ENCODE peak calls at places on chromosomes 6 and 20, in four cellular contexts. One of them, this sample, is unnamed.

GRCh38 chr6:27532820-27533538 is 60.1 kb upstream of the ZNF184 start:
- DNase-seq in WTC11: no peak
- DNase-seq in HepG2: no peak
- DNase-seq in K562: no peak
- DNase-seq in this sample: no peak

GRCh38 chr20:56181593-56181992 is 66.9 kb upstream of the MC3R start:
- DNase-seq in WTC11: no peak
- DNase-seq in HepG2: no peak
- DNase-seq in K562: no peak
- DNase-seq in this sample: no peak

GRCh38 chr20:9389321-9389720 is 125.1 kb upstream of the LAMP5 start:
- DNase-seq in WTC11: no peak
- DNase-seq in HepG2: no peak
- DNase-seq in K562: no peak
- DNase-seq in this sample: no peak

GRCh38 chr20:58312836-58313235 is 3.3 kb downstream of the RAB22A start:
- DNase-seq in WTC11: no peak
- DNase-seq in HepG2: no peak
- DNase-seq in K562: no peak
- DNase-seq in this sample: no peak

GRCh38 chr6:109117346-109118035 is 22.2 kb downstream of the CEP57L1 start:
- DNase-seq in WTC11: no peak
- DNase-seq in HepG2: peak; percentile 10
- DNase-seq in K562: no peak
- DNase-seq in this sample: no peak

GRCh38 chr6:57324538-57324937 is 7.1 kb downstream of the PRIM2 start:
- DNase-seq in WTC11: no peak
- DNase-seq in HepG2: no peak
- DNase-seq in K562: peak; percentile 18
- DNase-seq in this sample: no peak

GRCh38 chr6:79604583-79605037 is 26.5 kb upstream of the SH3BGRL2 start:
- DNase-seq in WTC11: no peak
- DNase-seq in HepG2: peak; percentile 95
- DNase-seq in K562: peak; percentile 74
- DNase-seq in this sample: peak; percentile 2

GRCh38 chr6:154683756-154684523 is 49.3 kb upstream of the SCAF8 start:
- DNase-seq in WTC11: no peak
- DNase-seq in HepG2: no peak
- DNase-seq in K562: no peak
- DNase-seq in this sample: no peak

GRCh38 chr20:49320460-49320859 is 42.6 kb upstream of the ZNFX1 start:
- DNase-seq in WTC11: peak; percentile 57
- DNase-seq in HepG2: peak; percentile 47
- DNase-seq in K562: no peak
- DNase-seq in this sample: peak; percentile 78

GRCh38 chr6:142827356-142827755 is 117.6 kb downstream of the HIVEP2 start:
- DNase-seq in WTC11: no peak
- DNase-seq in HepG2: no peak
- DNase-seq in K562: no peak
- DNase-seq in this sample: no peak

GRCh38 chr20:23086056-23086551 is at the start of gene CD93:
- DNase-seq in WTC11: no peak
- DNase-seq in HepG2: no peak
- DNase-seq in K562: peak; percentile 17
- DNase-seq in this sample: no peak

GRCh38 chr20:34260208-34260942 is 19.2 kb downstream of the ASIP start:
- DNase-seq in WTC11: no peak
- DNase-seq in HepG2: no peak
- DNase-seq in K562: no peak
- DNase-seq in this sample: no peak

DNA sequence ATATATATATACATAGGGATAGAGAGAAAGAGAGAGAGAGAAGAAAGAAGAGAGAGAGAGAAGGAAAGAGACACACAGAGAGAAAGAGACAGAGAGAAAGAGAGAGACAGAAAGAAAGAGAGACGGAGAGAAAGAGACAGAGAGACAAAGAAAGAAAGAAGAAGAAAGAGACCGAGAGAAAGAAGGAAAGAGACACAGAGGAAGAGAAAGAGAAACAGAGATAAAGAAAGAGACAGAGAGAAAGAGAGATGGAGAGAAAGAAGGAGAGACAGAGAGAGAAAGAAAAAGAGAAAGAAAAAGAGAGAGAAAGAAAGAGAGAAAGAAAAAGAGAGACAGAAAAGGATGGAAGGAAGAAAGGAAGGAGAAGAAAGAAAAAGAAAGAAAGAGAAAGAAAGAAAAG is 46.9 kb upstream of the TASP1 start:
- DNase-seq in WTC11: no peak
- DNase-seq in HepG2: no peak
- DNase-seq in K562: no peak
- DNase-seq in this sample: no peak
- TF ChIP-seq HMGXB4 in WTC11: no peak
- TF ChIP-seq HMGXB4 in HepG2: no peak
- TF ChIP-seq HMGXB4 in K562: no peak
- TF ChIP-seq HMGXB4 in this sample: no peak

GRCh38 chr20:31278178-31278577 is 20.7 kb downstream of the DEFB115 start:
- DNase-seq in WTC11: no peak
- DNase-seq in HepG2: no peak
- DNase-seq in K562: no peak
- DNase-seq in this sample: no peak

GRCh38 chr20:31274441-31274840 is 17.0 kb downstream of the DEFB115 start:
- DNase-seq in WTC11: no peak
- DNase-seq in HepG2: no peak
- DNase-seq in K562: no peak
- DNase-seq in this sample: no peak
- TF ChIP-seq HMGXB4 in WTC11: no peak
- TF ChIP-seq HMGXB4 in HepG2: no peak
- TF ChIP-seq HMGXB4 in K562: no peak
- TF ChIP-seq HMGXB4 in this sample: no peak

GRCh38 chr6:38973178-38974057 is 75.2 kb upstream of the GLP1R start:
- DNase-seq in WTC11: no peak
- DNase-seq in HepG2: peak; percentile 72
- DNase-seq in K562: peak; percentile 72
- DNase-seq in this sample: peak; percentile 74
- TF ChIP-seq HMGXB4 in WTC11: no peak
- TF ChIP-seq HMGXB4 in HepG2: no peak
- TF ChIP-seq HMGXB4 in K562: no peak
- TF ChIP-seq HMGXB4 in this sample: no peak

DNA sequence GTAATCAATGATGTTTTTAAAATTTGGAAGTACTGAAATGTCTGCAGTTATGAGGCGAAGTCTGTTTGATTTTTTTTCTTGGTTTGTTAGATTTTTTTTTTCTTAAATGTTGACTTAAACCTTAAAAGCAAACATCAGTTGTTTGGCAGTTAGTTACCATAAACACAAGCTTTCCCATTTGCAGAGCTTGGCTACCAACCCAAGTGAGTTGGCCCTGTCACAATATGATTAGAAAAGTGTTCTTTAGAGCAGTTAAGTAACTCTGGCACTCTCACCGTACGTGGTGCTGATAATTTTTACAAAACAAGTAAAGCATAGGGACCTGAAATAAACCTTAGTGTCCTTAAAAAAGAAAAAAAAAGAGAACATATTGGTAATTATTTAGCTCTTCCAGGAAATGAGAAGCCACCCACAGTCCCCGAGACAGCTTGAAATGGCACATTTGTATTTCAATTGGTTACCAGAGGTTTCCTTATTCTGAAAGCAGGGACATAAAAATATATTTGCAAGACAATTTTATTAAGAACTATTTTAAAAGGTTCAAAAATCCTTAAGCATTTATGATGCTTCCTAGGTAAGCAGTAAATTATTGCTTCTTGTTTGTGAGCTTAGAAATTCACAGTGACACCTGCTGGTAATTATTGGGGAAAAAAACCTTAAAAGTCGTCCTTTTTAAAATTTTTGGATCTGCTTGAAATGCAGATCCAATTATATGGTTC is 3.9 kb downstream of the HEY2 start:
- DNase-seq in WTC11: no peak
- DNase-seq in HepG2: peak; percentile 33
- DNase-seq in K562: no peak
- DNase-seq in this sample: no peak
- TF ChIP-seq HMGXB4 in WTC11: no peak
- TF ChIP-seq HMGXB4 in HepG2: no peak
- TF ChIP-seq HMGXB4 in K562: no peak
- TF ChIP-seq HMGXB4 in this sample: no peak

DNA sequence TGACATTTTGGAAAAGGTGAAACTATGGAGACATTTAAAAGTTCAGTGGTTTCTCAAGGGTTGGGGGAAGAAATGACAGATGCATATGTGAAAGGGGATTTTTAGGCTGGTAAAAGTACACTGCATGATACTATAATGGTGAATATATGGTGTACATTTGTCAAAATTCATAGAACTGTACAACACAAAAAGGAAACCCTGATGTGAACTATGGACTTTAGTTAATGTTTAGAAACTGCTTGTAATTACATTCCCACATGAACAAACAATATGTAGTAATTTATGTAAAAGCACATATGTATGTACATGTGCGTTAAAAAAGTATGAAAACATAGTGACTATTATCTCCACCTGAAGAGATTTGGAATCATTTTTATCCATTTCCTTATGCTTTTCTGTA is 907.3 kb upstream of the CITED2 start:
- DNase-seq in WTC11: no peak
- DNase-seq in HepG2: peak; percentile 6
- DNase-seq in K562: no peak
- DNase-seq in this sample: no peak
- TF ChIP-seq HMGXB4 in WTC11: no peak
- TF ChIP-seq HMGXB4 in HepG2: no peak
- TF ChIP-seq HMGXB4 in K562: no peak
- TF ChIP-seq HMGXB4 in this sample: no peak

GRCh38 chr6:46453221-46453620 is 38.0 kb downstream of the RCAN2 start:
- DNase-seq in WTC11: no peak
- DNase-seq in HepG2: no peak
- DNase-seq in K562: no peak
- DNase-seq in this sample: no peak
- TF ChIP-seq HMGXB4 in WTC11: no peak
- TF ChIP-seq HMGXB4 in HepG2: no peak
- TF ChIP-seq HMGXB4 in K562: no peak
- TF ChIP-seq HMGXB4 in this sample: no peak